ENCODE peak calls at places on chromosomes 13 and 19, in nine cellular contexts. M is fibroblast of lung; Y is astrocyte of the hippocampus; T is K562; W is GM23248; R is T-helper 9 cell; Z is activated CD4-positive, alpha-beta T cell treated with anti-CD3 and anti-CD28 coated beads, Interleukin-2, amount 50 U/mL, for 1 hour; B is mesendoderm; D is ovary. O is an unnamed sample.

GRCh38 chr13:67137044-67137735 is 92.9 kb downstream of the PCDH9 start:
- DNase-seq in B (no peak), D (no peak), R (no peak), Z (no peak), M (peak), T (no peak), W (no peak), Y (no peak), O (no peak)

GRCh38 chr19:50820549-50821247 is 2.9 kb downstream of the KLK1 start:
- DNase-seq in M (no peak), R (no peak), Y (no peak), W (no peak), B (no peak), Z (no peak), T (peak), D (no peak), O (no peak)

GRCh38 chr19:45492627-45493470 is 4.0 kb downstream of the RTN2 start:
- DNase-seq in R (no peak), M (peak), D (no peak), W (peak), T (peak), Z (no peak), B (peak), Y (peak), O (no peak)

GRCh38 chr13:75505966-75506365 is 24.0 kb upstream of the TBC1D4 start:
- DNase-seq in Y (no peak), W (no peak), Z (no peak), D (no peak), M (no peak), R (no peak), T (no peak), B (no peak), O (no peak)

GRCh38 chr19:57106646-57107235 is 13.0 kb upstream of the USP29 start:
- DNase-seq in Y (no peak), W (no peak), R (no peak), T (no peak), M (no peak), B (no peak), D (no peak), Z (no peak), O (no peak)

GRCh38 chr13:49444517-49445395 is 682 bp downstream of the SETDB2 start:
- DNase-seq in B (peak), W (peak), M (peak), D (no peak), R (no peak), Y (peak), T (no peak), Z (no peak), O (peak)

GRCh38 chr19:3201072-3201700 is 15.5 kb downstream of the NCLN start:
- DNase-seq in R (no peak), Y (no peak), Z (no peak), T (no peak), M (no peak), B (no peak), W (no peak), D (no peak), O (no peak)

GRCh38 chr13:74250738-74251190 is 116.6 kb upstream of the KLF12 start:
- DNase-seq in M (peak), Z (no peak), D (no peak), R (no peak), B (no peak), W (peak), T (no peak), Y (peak), O (no peak)

GRCh38 chr13:111902726-111903125 is 164.2 kb upstream of the SOX1 start:
- DNase-seq in W (no peak), Y (no peak), D (no peak), Z (no peak), M (no peak), B (no peak), R (no peak), T (no peak), O (no peak)

GRCh38 chr19:48450441-48450840 is 4.7 kb downstream of the GRWD1 start:
- DNase-seq in M (no peak), Y (no peak), Z (no peak), D (no peak), R (no peak), B (no peak), T (no peak), W (no peak), O (no peak)

GRCh38 chr19:16016226-16017137 is 59.8 kb upstream of the TPM4 start:
- DNase-seq in W (no peak), M (no peak), R (no peak), Y (no peak), B (no peak), D (peak), T (no peak), Z (no peak), O (peak)

GRCh38 chr13:99063178-99063577 is 85.3 kb upstream of the DOCK9 start:
- DNase-seq in T (no peak), W (no peak), D (no peak), Z (no peak), Y (no peak), R (no peak), M (no peak), B (no peak), O (no peak)

GRCh38 chr13:81610613-81611012 is 1269.7 kb upstream of the SPRY2 start:
- DNase-seq in R (no peak), B (no peak), T (no peak), Z (no peak), D (no peak), Y (no peak), W (no peak), M (no peak), O (no peak)

GRCh38 chr19:51060336-51060735 is 4.6 kb downstream of the KLK13 start:
- DNase-seq in R (no peak), B (no peak), M (no peak), Z (no peak), D (no peak), W (no peak), T (no peak), Y (no peak), O (no peak)

GRCh38 chr19:18969953-18970659 is 29.1 kb upstream of the HOMER3 start:
- DNase-seq in M (no peak), D (no peak), R (no peak), W (no peak), T (no peak), B (no peak), Y (no peak), Z (no peak), O (no peak)

GRCh38 chr13:41458939-41459753 is 1.8 kb downstream of the RGCC start:
- DNase-seq in R (peak), T (peak), D (no peak), B (peak), M (peak), Z (peak), Y (peak), W (peak), O (no peak)

GRCh38 chr19:39637891-39638290 is 17.8 kb upstream of the LGALS16 start:
- DNase-seq in T (no peak), Z (no peak), M (no peak), D (no peak), W (no peak), B (no peak), R (no peak), Y (no peak), O (no peak)

GRCh38 chr13:109750376-109750775 is 36.0 kb downstream of the IRS2 start:
- DNase-seq in M (no peak), R (no peak), W (no peak), D (no peak), Y (no peak), B (peak), T (no peak), Z (no peak), O (no peak)

GRCh38 chr13:78609464-78610205 is 6.3 kb upstream of the POU4F1 start:
- DNase-seq in W (peak), T (no peak), B (peak), M (peak), R (no peak), D (no peak), Z (no peak), Y (peak), O (no peak)

GRCh38 chr13:43305416-43305815 is 282.0 kb downstream of the DNAJC15 start:
- DNase-seq in Y (no peak), B (peak), R (no peak), W (peak), T (no peak), Z (no peak), M (no peak), D (no peak), O (no peak)

GRCh38 chr13:74465279-74465678 is 331.1 kb upstream of the KLF12 start:
- DNase-seq in D (no peak), R (no peak), W (no peak), M (no peak), Z (no peak), T (no peak), B (peak), Y (no peak), O (no peak)

GRCh38 chr19:46571495-46571894 is 29.6 kb upstream of the CALM3 start:
- DNase-seq in T (peak), R (no peak), D (no peak), M (no peak), Z (no peak), Y (peak), W (peak), B (peak), O (no peak)

GRCh38 chr19:4234142-4234861 is 5.0 kb downstream of the EBI3 start:
- DNase-seq in R (no peak), T (no peak), Z (no peak), D (no peak), Y (no peak), B (no peak), M (no peak), W (no peak), O (no peak)

GRCh38 chr19:15439078-15439799 is 10.5 kb downstream of the WIZ start:
- DNase-seq in Z (no peak), T (no peak), Y (no peak), R (no peak), M (no peak), W (no peak), B (no peak), D (no peak), O (no peak)

GRCh38 chr19:34350161-34350561 is 14.8 kb upstream of the GPI start:
- DNase-seq in Z (peak), B (no peak), R (peak), W (peak), D (no peak), Y (no peak), T (no peak), M (no peak), O (no peak)

GRCh38 chr13:65540064-65540635 is 1690.0 kb downstream of the PCDH9 start:
- DNase-seq in D (no peak), Y (peak), Z (no peak), R (no peak), M (no peak), T (no peak), W (no peak), B (no peak), O (no peak)

GRCh38 chr13:113178070-113178895 is 19.8 kb downstream of the PROZ start:
- DNase-seq in D (no peak), B (peak), Z (no peak), M (peak), W (peak), R (no peak), T (no peak), Y (peak), O (no peak)

GRCh38 chr19:21202865-21203494 is 61.1 kb downstream of the ZNF431 start:
- DNase-seq in Y (peak), D (no peak), W (peak), B (peak), T (peak), M (peak), R (peak), Z (no peak), O (peak)

GRCh38 chr13:25902946-25903345 is 148.9 kb downstream of the SHISA2 start:
- DNase-seq in R (no peak), W (no peak), M (no peak), B (no peak), Z (no peak), D (no peak), Y (no peak), T (no peak), O (no peak)

GRCh38 chr13:30043631-30043925 is 193.2 kb upstream of the UBL3 start:
- DNase-seq in W (no peak), R (no peak), Z (no peak), T (no peak), D (no peak), M (no peak), Y (no peak), B (no peak), O (no peak)